ENCODE peak calls at places on chromosomes 1 and 21, in nine cellular contexts. One of them, this sample, is unnamed.

GRCh38 chr21:32499249-32500055 is 85.9 kb downstream of the TCP10L start:
- DNase-seq in tibial nerve: no peak
- DNase-seq in esophagus muscularis mucosa: no peak
- DNase-seq in prostate gland: no peak
- DNase-seq in tibial artery: no peak
- DNase-seq in uterus: no peak
- DNase-seq in cardiac muscle cell: peak; percentile 66
- DNase-seq in keratinocyte: no peak
- DNase-seq in upper lobe of right lung: no peak
- DNase-seq in this sample: no peak

GRCh38 chr1:183279835-183280234 is 93.8 kb downstream of the LAMC2 start:
- DNase-seq in uterus: no peak
- DNase-seq in upper lobe of right lung: peak; percentile 83
- DNase-seq in tibial artery: no peak
- DNase-seq in keratinocyte: peak; percentile 98
- DNase-seq in cardiac muscle cell: peak; percentile 97
- DNase-seq in esophagus muscularis mucosa: no peak
- DNase-seq in tibial nerve: no peak
- DNase-seq in prostate gland: no peak
- DNase-seq in this sample: no peak

GRCh38 chr1:40820911-40821693 is 37.5 kb downstream of the KCNQ4 start:
- DNase-seq in tibial artery: no peak
- DNase-seq in uterus: no peak
- DNase-seq in prostate gland: no peak
- DNase-seq in esophagus muscularis mucosa: no peak
- DNase-seq in keratinocyte: no peak
- DNase-seq in upper lobe of right lung: no peak
- DNase-seq in tibial nerve: no peak
- DNase-seq in cardiac muscle cell: no peak
- DNase-seq in this sample: no peak

GRCh38 chr1:198128528-198128927 is 28.3 kb upstream of the NEK7 start:
- DNase-seq in upper lobe of right lung: no peak
- DNase-seq in prostate gland: no peak
- DNase-seq in tibial nerve: no peak
- DNase-seq in keratinocyte: no peak
- DNase-seq in uterus: no peak
- DNase-seq in tibial artery: no peak
- DNase-seq in esophagus muscularis mucosa: no peak
- DNase-seq in cardiac muscle cell: no peak
- DNase-seq in this sample: no peak

GRCh38 chr1:231679109-231679508 is 52.5 kb downstream of the DISC1 start:
- DNase-seq in upper lobe of right lung: no peak
- DNase-seq in tibial nerve: no peak
- DNase-seq in esophagus muscularis mucosa: no peak
- DNase-seq in uterus: no peak
- DNase-seq in tibial artery: no peak
- DNase-seq in keratinocyte: no peak
- DNase-seq in cardiac muscle cell: no peak
- DNase-seq in prostate gland: no peak
- DNase-seq in this sample: no peak

GRCh38 chr1:119909890-119910596 is 13.7 kb upstream of the ADAM30 start:
- DNase-seq in prostate gland: no peak
- DNase-seq in tibial nerve: no peak
- DNase-seq in esophagus muscularis mucosa: peak; percentile 55
- DNase-seq in uterus: no peak
- DNase-seq in cardiac muscle cell: no peak
- DNase-seq in upper lobe of right lung: no peak
- DNase-seq in tibial artery: no peak
- DNase-seq in keratinocyte: no peak
- DNase-seq in this sample: no peak

GRCh38 chr1:198605426-198605825 is 33.4 kb upstream of the PTPRC start:
- DNase-seq in tibial nerve: no peak
- DNase-seq in uterus: no peak
- DNase-seq in keratinocyte: no peak
- DNase-seq in prostate gland: no peak
- DNase-seq in tibial artery: no peak
- DNase-seq in cardiac muscle cell: no peak
- DNase-seq in esophagus muscularis mucosa: no peak
- DNase-seq in upper lobe of right lung: no peak
- DNase-seq in this sample: no peak

GRCh38 chr1:205373022-205373421 is 16.3 kb upstream of the KLHDC8A start:
- DNase-seq in upper lobe of right lung: no peak
- DNase-seq in tibial nerve: no peak
- DNase-seq in uterus: no peak
- DNase-seq in prostate gland: no peak
- DNase-seq in cardiac muscle cell: no peak
- DNase-seq in esophagus muscularis mucosa: peak; percentile 60
- DNase-seq in keratinocyte: no peak
- DNase-seq in tibial artery: no peak
- DNase-seq in this sample: no peak

GRCh38 chr1:150507912-150508864 is at the start of gene ECM1:
- DNase-seq in upper lobe of right lung: no peak
- DNase-seq in tibial nerve: peak; percentile 63
- DNase-seq in prostate gland: no peak
- DNase-seq in cardiac muscle cell: peak; percentile 78
- DNase-seq in keratinocyte: no peak
- DNase-seq in uterus: peak; percentile 68
- DNase-seq in esophagus muscularis mucosa: no peak
- DNase-seq in tibial artery: peak; percentile 76
- DNase-seq in this sample: no peak

GRCh38 chr1:23824711-23825075 is 536 bp downstream of the HMGCL start:
- DNase-seq in esophagus muscularis mucosa: no peak
- DNase-seq in tibial nerve: no peak
- DNase-seq in keratinocyte: no peak
- DNase-seq in cardiac muscle cell: peak; percentile 5
- DNase-seq in uterus: no peak
- DNase-seq in prostate gland: no peak
- DNase-seq in tibial artery: no peak
- DNase-seq in upper lobe of right lung: no peak
- DNase-seq in this sample: no peak

GRCh38 chr1:57722285-57722978 is 298.6 kb upstream of the DAB1 start:
- DNase-seq in keratinocyte: no peak
- DNase-seq in prostate gland: no peak
- DNase-seq in uterus: no peak
- DNase-seq in upper lobe of right lung: no peak
- DNase-seq in tibial artery: no peak
- DNase-seq in esophagus muscularis mucosa: no peak
- DNase-seq in cardiac muscle cell: no peak
- DNase-seq in tibial nerve: no peak
- DNase-seq in this sample: no peak

GRCh38 chr1:29292344-29292743 is 56.0 kb downstream of the PTPRU start:
- DNase-seq in keratinocyte: no peak
- DNase-seq in uterus: no peak
- DNase-seq in esophagus muscularis mucosa: no peak
- DNase-seq in cardiac muscle cell: no peak
- DNase-seq in tibial nerve: no peak
- DNase-seq in tibial artery: no peak
- DNase-seq in prostate gland: no peak
- DNase-seq in upper lobe of right lung: no peak
- DNase-seq in this sample: no peak

GRCh38 chr21:30340714-30341573 is 3.5 kb upstream of the KRTAP27-1 start:
- DNase-seq in upper lobe of right lung: no peak
- DNase-seq in cardiac muscle cell: peak; percentile 54
- DNase-seq in tibial artery: no peak
- DNase-seq in prostate gland: peak; percentile 15
- DNase-seq in keratinocyte: no peak
- DNase-seq in esophagus muscularis mucosa: no peak
- DNase-seq in uterus: no peak
- DNase-seq in tibial nerve: peak; percentile 51
- DNase-seq in this sample: no peak

GRCh38 chr1:68255301-68255700 is 23.0 kb upstream of the WLS start:
- DNase-seq in tibial nerve: no peak
- DNase-seq in cardiac muscle cell: peak; percentile 40
- DNase-seq in uterus: no peak
- DNase-seq in prostate gland: no peak
- DNase-seq in upper lobe of right lung: no peak
- DNase-seq in esophagus muscularis mucosa: no peak
- DNase-seq in keratinocyte: no peak
- DNase-seq in tibial artery: no peak
- DNase-seq in this sample: no peak

DNA sequence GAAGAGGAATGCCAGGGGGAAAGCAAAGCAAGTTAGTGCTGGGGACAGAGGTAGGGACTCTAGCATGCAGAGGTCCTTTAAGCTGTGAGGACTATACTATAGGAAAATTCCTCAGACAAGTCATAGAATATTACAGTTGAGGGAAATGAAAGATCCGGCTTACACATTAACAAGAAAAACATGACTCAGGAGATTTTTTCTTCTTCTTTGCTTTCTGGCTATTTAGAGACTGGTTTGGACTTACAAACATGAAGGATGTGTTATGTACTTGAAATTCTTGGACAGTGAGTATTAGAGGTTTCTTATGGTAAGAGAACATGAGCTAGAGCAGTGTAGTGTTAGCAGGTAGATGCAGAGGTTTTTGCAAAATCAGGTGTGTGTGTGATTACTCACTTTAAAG is 24.9 kb downstream of the USP25 start:
- DNase-seq in tibial nerve: no peak
- DNase-seq in cardiac muscle cell: peak; percentile 27
- DNase-seq in tibial artery: no peak
- DNase-seq in prostate gland: no peak
- DNase-seq in uterus: no peak
- DNase-seq in esophagus muscularis mucosa: no peak
- DNase-seq in keratinocyte: peak; percentile 54
- DNase-seq in upper lobe of right lung: no peak
- DNase-seq in this sample: no peak
- H3K27ac ChIP-seq in tibial nerve: no peak overlapping the region
- H3K27ac ChIP-seq in cardiac muscle cell: no peak overlapping the region
- H3K27ac ChIP-seq in tibial artery: no peak overlapping the region
- H3K27ac ChIP-seq in prostate gland: no peak overlapping the region
- H3K27ac ChIP-seq in uterus: no peak overlapping the region
- H3K27ac ChIP-seq in esophagus muscularis mucosa: no peak overlapping the region
- H3K27ac ChIP-seq in keratinocyte: no peak overlapping the region
- H3K27ac ChIP-seq in upper lobe of right lung: no peak overlapping the region
- H3K27ac ChIP-seq in this sample: no peak overlapping the region

GRCh38 chr1:210293191-210293607 is 35.5 kb upstream of the HHAT start:
- DNase-seq in uterus: peak; percentile 71
- DNase-seq in upper lobe of right lung: no peak
- DNase-seq in tibial artery: peak; percentile 88
- DNase-seq in prostate gland: no peak
- DNase-seq in keratinocyte: no peak
- DNase-seq in esophagus muscularis mucosa: no peak
- DNase-seq in tibial nerve: peak; percentile 61
- DNase-seq in cardiac muscle cell: peak; percentile 92
- DNase-seq in this sample: peak; percentile 88

GRCh38 chr1:210294991-210295773 is 33.5 kb upstream of the HHAT start:
- DNase-seq in upper lobe of right lung: no peak
- DNase-seq in cardiac muscle cell: peak; percentile 52
- DNase-seq in keratinocyte: no peak
- DNase-seq in uterus: peak; percentile 60
- DNase-seq in esophagus muscularis mucosa: no peak
- DNase-seq in tibial artery: no peak
- DNase-seq in prostate gland: peak; percentile 35
- DNase-seq in tibial nerve: peak; percentile 12
- DNase-seq in this sample: peak; percentile 81

GRCh38 chr1:210291088-210291487 is 37.6 kb upstream of the HHAT start:
- DNase-seq in tibial nerve: no peak
- DNase-seq in prostate gland: no peak
- DNase-seq in keratinocyte: no peak
- DNase-seq in uterus: no peak
- DNase-seq in cardiac muscle cell: peak; percentile 21
- DNase-seq in upper lobe of right lung: no peak
- DNase-seq in tibial artery: no peak
- DNase-seq in esophagus muscularis mucosa: no peak
- DNase-seq in this sample: no peak

GRCh38 chr1:210291786-210292275 is 36.9 kb upstream of the HHAT start:
- DNase-seq in esophagus muscularis mucosa: no peak
- DNase-seq in upper lobe of right lung: no peak
- DNase-seq in uterus: peak; percentile 73
- DNase-seq in tibial artery: no peak
- DNase-seq in keratinocyte: no peak
- DNase-seq in tibial nerve: peak; percentile 10
- DNase-seq in cardiac muscle cell: peak; percentile 40
- DNase-seq in prostate gland: no peak
- DNase-seq in this sample: peak; percentile 77

DNA sequence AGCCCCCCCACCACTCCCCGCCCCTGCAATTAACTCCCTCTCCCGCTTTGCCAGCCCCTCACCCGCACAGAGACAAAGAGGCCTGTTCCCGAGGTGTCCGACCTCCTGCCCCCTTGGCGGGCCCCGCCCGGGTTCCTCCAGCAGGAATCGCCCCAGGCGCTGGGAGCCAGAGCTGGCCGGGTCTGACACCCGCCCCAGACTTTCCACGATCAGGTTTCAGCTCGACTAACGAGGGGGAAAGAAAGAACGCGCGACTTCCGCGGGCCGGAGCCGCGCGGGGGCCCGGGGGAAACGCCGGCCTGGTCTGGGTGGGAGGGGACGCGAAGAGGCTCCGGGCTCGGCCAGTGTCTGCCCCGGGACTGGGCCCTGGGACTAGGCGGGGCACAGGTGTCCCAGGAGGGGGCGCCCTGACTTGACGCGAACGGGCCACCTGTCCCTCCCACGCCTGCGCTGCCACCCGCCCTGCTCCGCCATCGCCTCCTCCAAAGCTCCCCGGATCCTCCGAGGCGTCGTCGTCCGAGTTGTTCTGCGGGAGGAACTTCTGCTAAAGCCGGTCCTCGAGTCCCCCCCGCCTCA is 36.3 kb upstream of the HHAT start:
- DNase-seq in tibial nerve: peak; percentile 13
- DNase-seq in cardiac muscle cell: no peak
- DNase-seq in prostate gland: peak; percentile 72
- DNase-seq in keratinocyte: no peak
- DNase-seq in tibial artery: peak; percentile 79
- DNase-seq in esophagus muscularis mucosa: no peak
- DNase-seq in uterus: peak; percentile 52
- DNase-seq in upper lobe of right lung: peak; percentile 93
- DNase-seq in this sample: peak; percentile 76
- TF ChIP-seq CTCF in tibial nerve: no peak
- TF ChIP-seq CTCF in cardiac muscle cell: peak; percentile 14
- TF ChIP-seq CTCF in prostate gland: peak; percentile 26
- TF ChIP-seq CTCF in keratinocyte: peak; percentile 40
- TF ChIP-seq CTCF in tibial artery: peak; percentile 18
- TF ChIP-seq CTCF in esophagus muscularis mucosa: peak; percentile 32
- TF ChIP-seq CTCF in uterus: peak; percentile 31
- TF ChIP-seq CTCF in upper lobe of right lung: peak; percentile 39
- TF ChIP-seq CTCF in this sample: no peak

GRCh38 chr1:212683357-212683722 is 16.3 kb downstream of the BATF3 start:
- DNase-seq in keratinocyte: no peak
- DNase-seq in tibial nerve: no peak
- DNase-seq in cardiac muscle cell: no peak
- DNase-seq in uterus: no peak
- DNase-seq in prostate gland: no peak
- DNase-seq in upper lobe of right lung: peak; percentile 76
- DNase-seq in tibial artery: no peak
- DNase-seq in esophagus muscularis mucosa: no peak
- DNase-seq in this sample: peak; percentile 64
- H3K4me3 ChIP-seq in keratinocyte: no peak overlapping the region
- H3K4me3 ChIP-seq in tibial nerve: no peak overlapping the region
- H3K4me3 ChIP-seq in cardiac muscle cell: no peak overlapping the region
- H3K4me3 ChIP-seq in uterus: no peak overlapping the region
- H3K4me3 ChIP-seq in prostate gland: no peak overlapping the region
- H3K4me3 ChIP-seq in upper lobe of right lung: no peak overlapping the region
- H3K4me3 ChIP-seq in tibial artery: no peak overlapping the region
- H3K4me3 ChIP-seq in esophagus muscularis mucosa: no peak overlapping the region
- H3K4me3 ChIP-seq in this sample: no peak overlapping the region

DNA sequence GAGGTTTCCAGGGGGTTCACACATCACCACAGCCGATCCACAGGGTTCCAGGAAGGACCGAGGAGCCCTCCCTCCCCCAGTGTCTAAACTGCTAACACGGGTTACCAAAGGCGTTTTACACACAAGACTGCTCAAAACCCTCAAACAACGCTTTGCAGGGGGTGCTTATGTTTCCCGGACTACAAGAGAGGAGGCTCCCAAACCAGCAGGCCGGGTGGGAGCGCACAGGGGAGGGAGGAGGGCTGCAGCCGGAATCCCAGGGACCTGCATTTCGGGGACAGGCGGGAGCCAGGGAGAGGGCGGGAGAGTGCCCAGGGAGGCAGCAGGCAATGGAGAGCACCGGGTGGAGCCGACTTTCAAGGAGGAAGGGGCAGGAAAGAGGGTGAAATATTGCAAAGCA is 50.8 kb downstream of the ACBD3 start:
- DNase-seq in tibial nerve: no peak
- DNase-seq in upper lobe of right lung: no peak
- DNase-seq in uterus: no peak
- DNase-seq in prostate gland: no peak
- DNase-seq in tibial artery: no peak
- DNase-seq in esophagus muscularis mucosa: no peak
- DNase-seq in cardiac muscle cell: no peak
- DNase-seq in keratinocyte: no peak
- DNase-seq in this sample: no peak
- H3K27ac ChIP-seq in tibial nerve: no peak overlapping the region
- H3K27ac ChIP-seq in upper lobe of right lung: peak overlapping the region; percentile 17
- H3K27ac ChIP-seq in uterus: no peak overlapping the region
- H3K27ac ChIP-seq in prostate gland: peak overlapping the region; percentile 86
- H3K27ac ChIP-seq in tibial artery: no peak overlapping the region
- H3K27ac ChIP-seq in esophagus muscularis mucosa: no peak overlapping the region
- H3K27ac ChIP-seq in cardiac muscle cell: no peak overlapping the region
- H3K27ac ChIP-seq in keratinocyte: no peak overlapping the region
- H3K27ac ChIP-seq in this sample: no peak overlapping the region

This sample was measured in coronary artery.